ENCODE peak calls at places on chromosomes 4 and X, in seven cellular contexts. Z is GM23338; V is HepG2; A is Panc1; K is IMR-90; O is CD8-positive, alpha-beta T cell; W is aorta. M is an unnamed sample. For H3K4me1, the result is how much of the 10 kb centered on the place peaks cover.

GRCh38 chr4:152972821-152973613 is 36.9 kb downstream of the FHDC1 start:
- ATAC-seq in Z (no peak), W (peak), V (no peak), O (no peak), K (peak), A (no peak), M (peak)

GRCh38 chrX:17030092-17030491 is 83.6 kb downstream of the REPS2 start:
- ATAC-seq in W (no peak), K (no peak), A (no peak), O (no peak), V (no peak), Z (no peak), M (no peak)

GRCh38 chr4:148239406-148239805 is 202.8 kb downstream of the NR3C2 start:
- ATAC-seq in V (no peak), O (no peak), Z (no peak), W (no peak), A (no peak), K (no peak), M (no peak)

GRCh38 chrX:20252392-20253231 is 14.1 kb downstream of the RPS6KA3 start:
- ATAC-seq in K (peak), V (peak), Z (peak), O (peak), W (peak), A (peak), M (peak)

GRCh38 chr4:11857881-11858280 is 429.2 kb upstream of the HS3ST1 start:
- ATAC-seq in Z (no peak), A (no peak), K (no peak), O (no peak), V (no peak), W (no peak), M (no peak)

GRCh38 chr4:101252721-101253120 is 94.6 kb downstream of the PPP3CA start:
- ATAC-seq in Z (no peak), V (no peak), K (peak), O (no peak), W (no peak), A (no peak), M (no peak)

GRCh38 chr4:3473251-3473942 is 10.3 kb downstream of the DOK7 start:
- ATAC-seq in O (no peak), A (no peak), Z (peak), W (no peak), K (no peak), V (no peak), M (no peak)

GRCh38 chr4:2930821-2931764 is 32.1 kb downstream of the NOP14 start:
- ATAC-seq in A (peak), K (no peak), V (peak), W (no peak), Z (peak), O (no peak), M (no peak)

GRCh38 chr4:15262396-15262795 is 165.4 kb upstream of the C1QTNF7 start:
- ATAC-seq in K (no peak), Z (no peak), O (no peak), A (no peak), V (no peak), W (no peak), M (no peak)

GRCh38 chr4:38231626-38232025 is 271.4 kb downstream of the PTTG2 start:
- ATAC-seq in W (no peak), O (no peak), K (no peak), V (no peak), Z (no peak), A (no peak), M (no peak)

GRCh38 chr4:128591482-128591881 is 218.0 kb upstream of the JADE1 start:
- ATAC-seq in K (no peak), W (no peak), Z (no peak), V (peak), A (no peak), O (no peak), M (no peak)

GRCh38 chrX:74613350-74614192 is 853 bp downstream of the RLIM start:
- ATAC-seq in A (peak), W (peak), K (no peak), V (peak), Z (peak), O (no peak), M (no peak)

GRCh38 chr4:184400375-184400870 is 73.9 kb downstream of the IRF2 start:
- ATAC-seq in V (no peak), K (peak), O (no peak), W (peak), Z (no peak), A (peak), M (peak)

GRCh38 chr4:146018247-146018646 is 79.6 kb upstream of the ZNF827 start:
- ATAC-seq in W (no peak), O (no peak), V (no peak), A (no peak), Z (no peak), K (no peak), M (no peak)

GRCh38 chrX:46184749-46185148 is 360.5 kb downstream of the ZNF674 start:
- ATAC-seq in A (no peak), Z (no peak), V (no peak), W (no peak), O (no peak), K (no peak), M (no peak)

GRCh38 chr4:82899339-82899738 is 1.2 kb upstream of the THAP9 start:
- ATAC-seq in W (no peak), O (no peak), A (no peak), K (no peak), V (no peak), Z (no peak), M (no peak)

GRCh38 chr4:157763490-157763889 is 409.3 kb downstream of the GASK1B start:
- ATAC-seq in W (no peak), Z (no peak), A (no peak), K (no peak), V (no peak), O (no peak), M (no peak)

GRCh38 chrX:55011294-55011693 is 11.1 kb downstream of the APEX2 start:
- ATAC-seq in V (no peak), Z (no peak), K (peak), W (no peak), A (no peak), O (no peak), M (no peak)

GRCh38 chr4:163482197-163482596 is 8.6 kb upstream of the TKTL2 start:
- ATAC-seq in O (no peak), W (no peak), A (no peak), K (no peak), Z (no peak), V (no peak), M (no peak)

GRCh38 chr4:183758735-183759447 is 99.8 kb downstream of the TRAPPC11 start:
- ATAC-seq in W (no peak), K (no peak), V (no peak), O (no peak), Z (peak), A (no peak), M (no peak)

GRCh38 chr4:47122592-47123291 is 91.4 kb downstream of the GABRB1 start:
- ATAC-seq in O (no peak), A (peak), V (peak), K (peak), Z (peak), W (peak), M (peak)

GRCh38 chr4:121800638-121800960 is 524 bp upstream of the EXOSC9 start:
- ATAC-seq in Z (no peak), K (no peak), V (peak), W (peak), O (peak), A (peak), M (peak)

GRCh38 chr4:22743290-22743689 is 50.6 kb downstream of the GBA3 start:
- ATAC-seq in Z (no peak), K (no peak), A (no peak), O (no peak), V (no peak), W (no peak), M (no peak)

GRCh38 chrX:118528089-118528753 is 32.6 kb downstream of the DOCK11 start:
- ATAC-seq in W (no peak), O (peak), V (no peak), K (no peak), Z (no peak), A (no peak), M (no peak)

GRCh38 chr4:98784947-98785693 is 126.7 kb upstream of the TSPAN5 start:
- ATAC-seq in Z (no peak), O (no peak), A (no peak), W (no peak), K (no peak), V (no peak), M (no peak)

GRCh38 chrX:150989420-150989819 is 6.3 kb downstream of the HMGB3 start:
- ATAC-seq in W (no peak), Z (no peak), V (no peak), O (no peak), K (no peak), A (no peak), M (no peak)

GRCh38 chr4:67332627-67333026 is 212.7 kb downstream of the CENPC start:
- ATAC-seq in K (no peak), V (peak), A (no peak), O (no peak), W (no peak), Z (peak), M (no peak)

GRCh38 chrX:119417842-119418241 is 18.7 kb downstream of the SLC25A43 start:
- ATAC-seq in A (peak), V (peak), Z (peak), K (no peak), W (no peak), O (no peak), M (no peak)

GRCh38 chr4:121705521-121705920 is 8.7 kb upstream of the ANXA5 start:
- ATAC-seq in K (no peak), Z (peak), O (no peak), V (no peak), W (no peak), A (no peak), M (no peak)

GRCh38 chrX:18899796-18900380 is 84.0 kb downstream of the PHKA2 start:
- ATAC-seq in Z (peak), A (no peak), W (no peak), K (no peak), V (no peak), O (no peak), M (no peak)

GRCh38 chrX:74291577-74291963 is 12.4 kb upstream of the ZCCHC13 start:
- ATAC-seq in Z (no peak), V (no peak), A (no peak), O (no peak), K (no peak), W (no peak), M (no peak)

GRCh38 chrX:2693123-2693438 is 2.0 kb downstream of the CD99 start:
- ATAC-seq in Z (no peak), V (no peak), K (no peak), A (no peak), O (no peak), W (no peak), M (no peak)

GRCh38 chr4:117773067-117773946 is 261.0 kb upstream of the NDST3 start:
- ATAC-seq in A (no peak), O (no peak), V (no peak), W (no peak), Z (no peak), K (no peak), M (no peak)

GRCh38 chr4:11368701-11369115 is 60.0 kb downstream of the HS3ST1 start:
- ATAC-seq in Z (no peak), V (no peak), A (no peak), O (no peak), W (no peak), K (no peak), M (no peak)

GRCh38 chr4:87910795-87911194 is 64.7 kb upstream of the SPP1 start:
- ATAC-seq in O (no peak), W (no peak), A (no peak), Z (peak), V (peak), K (no peak), M (no peak)

GRCh38 chrX:72301781-72302180 is 3.9 kb downstream of the CITED1 start:
- ATAC-seq in W (no peak), A (no peak), V (no peak), O (no peak), K (no peak), Z (no peak), M (no peak)
- H3K4me1 ChIP-seq in W (under half), A (under half), V (under half), O (under half), K (under half), Z (under half), M (under half)

DNA sequence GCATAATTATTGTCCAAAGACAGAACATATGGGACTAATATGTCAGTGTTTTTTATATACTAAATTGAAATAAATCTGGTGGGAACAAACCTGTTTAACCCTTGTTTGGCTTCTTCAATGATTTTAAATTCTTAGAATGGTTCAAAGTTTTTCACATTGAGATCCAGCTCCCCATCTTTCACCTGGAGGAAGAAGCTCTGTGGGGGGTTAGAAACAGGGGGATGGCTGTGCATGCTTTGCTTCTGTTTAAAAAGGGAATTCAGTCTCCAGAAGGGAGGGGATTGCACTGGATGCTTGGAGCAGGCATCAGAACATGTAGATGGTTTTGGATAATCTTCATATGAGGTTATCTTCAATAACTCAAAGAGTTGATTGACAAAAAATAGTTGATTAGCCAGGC is 72.1 kb downstream of the GALNT7 start:
- ATAC-seq in K (no peak), O (no peak), W (no peak), A (no peak), Z (no peak), V (no peak), M (no peak)
- H3K4me1 ChIP-seq in K (under half), O (under half), W (under half), A (half or more), Z (half or more), V (under half), M (under half)

GRCh38 chr4:40621592-40622512 is 7.8 kb downstream of the RBM47 start:
- ATAC-seq in V (peak), O (no peak), Z (peak), K (peak), A (no peak), W (peak), M (peak)

GRCh38 chr4:40621229-40621591 is 8.5 kb downstream of the RBM47 start:
- ATAC-seq in W (no peak), V (no peak), K (no peak), A (no peak), Z (no peak), O (no peak), M (no peak)

GRCh38 chr4:40623707-40624106 is 6.0 kb downstream of the RBM47 start:
- ATAC-seq in A (no peak), V (no peak), W (no peak), Z (no peak), O (no peak), K (no peak), M (no peak)

GRCh38 chr4:40619600-40619999 is 10.1 kb downstream of the RBM47 start:
- ATAC-seq in W (no peak), V (no peak), A (no peak), K (no peak), O (no peak), Z (no peak), M (no peak)

GRCh38 chr4:40622913-40623312 is 6.8 kb downstream of the RBM47 start:
- ATAC-seq in W (no peak), A (no peak), O (no peak), K (no peak), V (no peak), Z (no peak), M (no peak)
- H3K4me1 ChIP-seq in W (under half), A (under half), O (under half), K (under half), V (under half), Z (half or more), M (under half)

GRCh38 chrX:12984629-12985303 is 9.9 kb downstream of the TMSB4X start:
- ATAC-seq in O (peak), Z (no peak), V (no peak), A (peak), K (no peak), W (no peak), M (no peak)
- H3K4me1 ChIP-seq in O (half or more), Z (under half), V (under half), A (under half), K (under half), W (under half), M (under half)

GRCh38 chrX:123967497-123967896 is 6.0 kb downstream of the STAG2 start:
- ATAC-seq in Z (no peak), O (no peak), A (no peak), W (no peak), K (no peak), V (no peak), M (no peak)
- H3K4me1 ChIP-seq in Z (under half), O (under half), A (under half), W (under half), K (under half), V (under half), M (half or more)

GRCh38 chr4:159174645-159175147 is 71.8 kb downstream of the RAPGEF2 start:
- ATAC-seq in K (no peak), W (no peak), O (no peak), V (no peak), Z (no peak), A (no peak), M (no peak)
- H3K4me1 ChIP-seq in K (under half), W (under half), O (under half), V (under half), Z (half or more), A (under half), M (under half)

GRCh38 chr4:55396305-55397023 is 707 bp downstream of the TMEM165 start:
- ATAC-seq in K (peak), V (peak), A (peak), W (peak), O (peak), Z (peak), M (peak)
- H3K4me1 ChIP-seq in K (under half), V (half or more), A (under half), W (under half), O (under half), Z (under half), M (under half)

M was measured in gastroesophageal sphincter.